ENCODE peak calls at places on chromosomes 7 and 10, in eight cellular contexts. P is fibroblast of pulmonary artery, G is foreskin fibroblast, M is cardiac fibroblast, Y is suprapubic skin, R is epithelial cell of esophagus, D is fibroblast of lung, B is AG04450. C is an unnamed sample.

GRCh38 chr10:62454696-62455451 is 80.7 kb downstream of the ZNF365 start:
- DNase-seq in P (peak; percentile 62), G (peak; percentile 29), M (peak; percentile 63), Y (peak; percentile 64), R (peak; percentile 63), D (peak; percentile 91), B (no peak), C (peak; percentile 33)

GRCh38 chr10:133481657-133482056 is 27.9 kb downstream of the SCART1 start:
- DNase-seq in P (no peak), G (no peak), M (no peak), Y (no peak), R (no peak), D (no peak), B (no peak), C (no peak)

GRCh38 chr10:68297264-68297663 is 34.6 kb upstream of the HNRNPH3 start:
- DNase-seq in P (no peak), G (no peak), M (no peak), Y (no peak), R (no peak), D (no peak), B (no peak), C (no peak)

GRCh38 chr10:118151461-118151860 is 104.7 kb upstream of the RAB11FIP2 start:
- DNase-seq in P (no peak), G (no peak), M (no peak), Y (no peak), R (no peak), D (no peak), B (no peak), C (no peak)

GRCh38 chr10:12703813-12704212 is 297.7 kb downstream of the CCDC3 start:
- DNase-seq in P (peak; percentile 75), G (peak; percentile 66), M (peak; percentile 81), Y (no peak), R (peak; percentile 83), D (peak; percentile 90), B (peak; percentile 52), C (peak; percentile 33)

GRCh38 chr10:27696466-27696865 is 49.2 kb downstream of the MKX start:
- DNase-seq in P (no peak), G (no peak), M (no peak), Y (no peak), R (no peak), D (peak; percentile 29), B (no peak), C (no peak)

GRCh38 chr10:71708301-71708703 is 11.3 kb downstream of the C10orf105 start:
- DNase-seq in P (peak; percentile 42), G (no peak), M (peak; percentile 43), Y (peak; percentile 74), R (peak; percentile 40), D (peak; percentile 19), B (no peak), C (no peak)

GRCh38 chr10:43809211-43809930 is 160.7 kb upstream of the ZNF32 start:
- DNase-seq in P (peak; percentile 61), G (peak; percentile 89), M (peak; percentile 92), Y (no peak), R (no peak), D (peak; percentile 97), B (peak; percentile 79), C (peak; percentile 75)

GRCh38 chr10:123636598-123637325 is 29.4 kb upstream of the GPR26 start:
- DNase-seq in P (no peak), G (no peak), M (no peak), Y (no peak), R (peak; percentile 8), D (no peak), B (no peak), C (no peak)

GRCh38 chr7:28984631-28985030 is 26.5 kb upstream of the TRIL start:
- DNase-seq in P (peak; percentile 86), G (peak; percentile 83), M (peak; percentile 86), Y (no peak), R (peak; percentile 67), D (peak; percentile 92), B (peak; percentile 66), C (peak; percentile 62)

GRCh38 chr7:151752037-151752436 is 124.9 kb downstream of the PRKAG2 start:
- DNase-seq in P (no peak), G (no peak), M (no peak), Y (no peak), R (no peak), D (no peak), B (no peak), C (no peak)

GRCh38 chr10:110355922-110356627 is 51.4 kb upstream of the SMNDC1 start:
- DNase-seq in P (no peak), G (no peak), M (no peak), Y (no peak), R (no peak), D (no peak), B (no peak), C (no peak)

GRCh38 chr7:134602921-134603394 is 43.7 kb upstream of the BPGM start:
- DNase-seq in P (peak; percentile 59), G (no peak), M (peak; percentile 57), Y (no peak), R (peak; percentile 29), D (peak; percentile 40), B (no peak), C (no peak)

GRCh38 chr10:58241346-58241745 is 26.3 kb downstream of the IPMK start:
- DNase-seq in P (peak; percentile 26), G (peak; percentile 16), M (peak; percentile 61), Y (no peak), R (no peak), D (peak; percentile 65), B (no peak), C (no peak)

GRCh38 chr7:47557986-47558670 is 23.8 kb downstream of the TNS3 start:
- DNase-seq in P (no peak), G (no peak), M (no peak), Y (no peak), R (peak; percentile 95), D (no peak), B (no peak), C (no peak)

GRCh38 chr7:70707823-70708243 is 424.1 kb upstream of the GALNT17 start:
- DNase-seq in P (no peak), G (no peak), M (peak; percentile 12), Y (no peak), R (no peak), D (peak; percentile 19), B (no peak), C (no peak)

GRCh38 chr7:70417061-70417655 is 714.8 kb upstream of the GALNT17 start:
- DNase-seq in P (no peak), G (no peak), M (no peak), Y (no peak), R (no peak), D (no peak), B (no peak), C (no peak)

GRCh38 chr10:62075912-62076311 is 174.4 kb downstream of the ARID5B start:
- DNase-seq in P (no peak), G (peak; percentile 38), M (no peak), Y (no peak), R (no peak), D (peak; percentile 31), B (no peak), C (no peak)

GRCh38 chr7:83015921-83016320 is 146.8 kb downstream of the PCLO start:
- DNase-seq in P (no peak), G (no peak), M (no peak), Y (no peak), R (no peak), D (no peak), B (no peak), C (no peak)

GRCh38 chr7:111282626-111283025 is 191.7 kb downstream of the LRRN3 start:
- DNase-seq in P (no peak), G (no peak), M (no peak), Y (no peak), R (no peak), D (no peak), B (no peak), C (no peak)

GRCh38 chr10:113103131-113103830 is 153.2 kb downstream of the TCF7L2 start:
- DNase-seq in P (no peak), G (peak; percentile 61), M (no peak), Y (no peak), R (no peak), D (peak; percentile 51), B (no peak), C (no peak)

GRCh38 chr10:126844406-126844805 is 60.8 kb upstream of the DOCK1 start:
- DNase-seq in P (peak; percentile 3), G (no peak), M (peak; percentile 32), Y (no peak), R (no peak), D (peak; percentile 36), B (no peak), C (no peak)

DNA sequence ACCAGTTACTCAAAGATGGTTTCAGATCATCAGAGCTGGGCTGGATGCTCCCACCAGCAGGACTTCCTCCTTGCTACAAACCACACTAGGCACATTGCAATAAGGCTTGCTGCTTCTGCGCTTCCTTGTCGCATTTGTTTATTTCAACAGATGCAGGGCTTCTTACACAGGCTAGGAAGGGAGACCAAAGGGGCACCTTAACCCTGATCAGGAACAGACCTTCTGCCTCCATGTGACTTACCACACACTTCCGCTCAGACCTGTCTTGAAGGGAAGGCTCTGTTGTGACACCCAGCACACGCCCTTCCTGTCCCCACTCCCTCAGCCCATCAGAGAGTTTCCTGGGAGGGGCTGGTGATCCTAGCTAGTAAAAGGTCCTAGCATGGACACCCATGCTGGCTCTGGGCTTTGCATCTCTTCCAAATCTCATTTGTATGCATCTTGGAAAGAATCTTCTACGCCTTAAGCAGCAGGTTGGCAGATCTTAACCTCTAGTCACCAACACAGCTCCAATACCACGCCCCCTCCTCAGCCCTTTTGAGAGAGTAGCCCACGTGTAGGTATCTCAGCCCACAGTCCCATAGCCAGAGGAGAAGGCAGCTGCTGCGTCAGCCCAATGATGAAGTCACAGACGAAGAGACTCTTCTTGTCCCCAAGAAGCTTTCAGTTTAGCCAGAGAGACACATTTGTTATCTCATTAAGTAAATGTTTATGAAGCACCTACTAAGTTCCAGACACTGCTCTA is 47.1 kb upstream of the SVIL start:
- DNase-seq in P (no peak), G (no peak), M (no peak), Y (no peak), R (peak; percentile 34), D (no peak), B (no peak), C (no peak)
- TF ChIP-seq CTCF in P (no peak), G (no peak), M (no peak), Y (no peak), R (no peak), D (no peak), B (no peak), C (no peak)

GRCh38 chr7:145511014-145511413 is 605.6 kb upstream of the CNTNAP2 start:
- DNase-seq in P (no peak), G (no peak), M (no peak), Y (no peak), R (no peak), D (no peak), B (no peak), C (no peak)
- H3K4me3 ChIP-seq in P (no peak overlapping the region), G (no peak overlapping the region), M (no peak overlapping the region), Y (no peak overlapping the region), R (no peak overlapping the region), D (no peak overlapping the region), B (no peak overlapping the region), C (no peak overlapping the region)

DNA sequence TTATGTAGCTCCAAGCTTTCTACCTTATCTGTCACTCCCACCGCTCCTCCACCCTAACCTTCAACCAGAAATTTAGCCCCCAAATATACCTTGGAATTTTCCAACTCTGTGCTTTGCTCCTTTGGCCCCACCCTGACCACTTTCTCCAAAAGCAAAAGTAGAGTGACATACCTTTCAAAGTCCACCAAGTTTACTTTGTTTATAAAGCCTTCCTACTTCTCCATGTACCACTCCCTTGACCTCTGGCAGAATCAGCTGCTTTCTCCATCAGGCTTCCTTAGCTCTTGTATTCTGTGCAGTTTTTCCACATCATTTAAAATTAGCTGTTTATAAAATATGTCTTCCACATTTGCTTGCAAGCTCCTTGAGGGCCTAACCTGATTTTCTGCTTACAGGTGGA is 40.9 kb upstream of the RSBN1L start:
- DNase-seq in P (no peak), G (no peak), M (no peak), Y (no peak), R (no peak), D (no peak), B (no peak), C (no peak)
- TF ChIP-seq CTCF in P (no peak), G (no peak), M (no peak), Y (no peak), R (no peak), D (no peak), B (no peak), C (no peak)

GRCh38 chr10:29446327-29446726 is 157.5 kb downstream of the LYZL1 start:
- DNase-seq in P (peak; percentile 24), G (no peak), M (peak; percentile 34), Y (no peak), R (no peak), D (no peak), B (no peak), C (no peak)
- H3K4me3 ChIP-seq in P (no peak overlapping the region), G (no peak overlapping the region), M (no peak overlapping the region), Y (no peak overlapping the region), R (no peak overlapping the region), D (no peak overlapping the region), B (no peak overlapping the region), C (no peak overlapping the region)